ENCODE peak calls at places on chromosomes 11 and 22, in six cellular contexts. W is K562, A is H1, C is SK-N-SH, G is HepG2, F is GM12878. N is an unnamed sample.

GRCh38 chr11:12854829-12855228 is 154.3 kb upstream of the RASSF10 start:
- DNase-seq in W (no peak), A (no peak), C (no peak), G (peak; percentile 74), F (no peak), N (no peak)

GRCh38 chr11:93099811-93100210 is 98.0 kb downstream of the SLC36A4 start:
- DNase-seq in W (no peak), A (no peak), C (no peak), G (no peak), F (no peak), N (no peak)

GRCh38 chr11:125036933-125037332 is 26.2 kb upstream of the SLC37A2 start:
- DNase-seq in W (peak; percentile 13), A (no peak), C (no peak), G (no peak), F (no peak), N (no peak)

GRCh38 chr22:39311592-39312400 is 7.6 kb downstream of the RPL3 start:
- DNase-seq in W (peak; percentile 58), A (peak; percentile 76), C (no peak), G (no peak), F (no peak), N (peak; percentile 32)

GRCh38 chr11:60950933-60951610 is 904 bp downstream of the SLC15A3 start:
- DNase-seq in W (no peak), A (peak; percentile 71), C (no peak), G (no peak), F (no peak), N (no peak)

GRCh38 chr22:39117585-39118191 is 20.6 kb downstream of the APOBEC3H start:
- DNase-seq in W (peak; percentile 68), A (no peak), C (no peak), G (peak; percentile 60), F (peak; percentile 81), N (no peak)

GRCh38 chr11:125869526-125869925 is 17.9 kb upstream of the HYLS1 start:
- DNase-seq in W (no peak), A (no peak), C (no peak), G (no peak), F (no peak), N (no peak)

GRCh38 chr22:28442264-28442950 is 237.2 kb downstream of the TTC28 start:
- DNase-seq in W (peak; percentile 83), A (peak; percentile 85), C (peak; percentile 91), G (peak; percentile 74), F (no peak), N (peak; percentile 29)

GRCh38 chr22:39236321-39237275 is 8.2 kb downstream of the PDGFB start:
- DNase-seq in W (peak; percentile 77), A (no peak), C (no peak), G (no peak), F (peak; percentile 67), N (peak; percentile 85)

GRCh38 chr11:13339196-13340153 is 61.9 kb downstream of the BMAL1 start:
- DNase-seq in W (peak; percentile 20), A (no peak), C (no peak), G (no peak), F (no peak), N (no peak)

GRCh38 chr11:34890812-34891211 is 25.4 kb downstream of the APIP start:
- DNase-seq in W (peak; percentile 53), A (no peak), C (peak; percentile 28), G (peak; percentile 59), F (no peak), N (no peak)

GRCh38 chr11:75768112-75768908 is at the start of gene DGAT2:
- DNase-seq in W (peak; percentile 94), A (peak; percentile 85), C (peak; percentile 93), G (peak; percentile 84), F (peak; percentile 47), N (peak; percentile 66)

GRCh38 chr11:63518548-63518947 is 12.7 kb downstream of the LGALS12 start:
- DNase-seq in W (peak; percentile 64), A (no peak), C (no peak), G (no peak), F (no peak), N (no peak)

GRCh38 chr11:116697011-116697410 is 75.8 kb downstream of the BUD13 start:
- DNase-seq in W (no peak), A (peak; percentile 43), C (no peak), G (no peak), F (no peak), N (no peak)

GRCh38 chr22:35986085-35986484 is 42.5 kb downstream of the RBFOX2 start:
- DNase-seq in W (no peak), A (no peak), C (no peak), G (no peak), F (no peak), N (no peak)

GRCh38 chr11:94793002-94793401 is 24.8 kb downstream of the AMOTL1 start:
- DNase-seq in W (no peak), A (no peak), C (no peak), G (no peak), F (no peak), N (no peak)

GRCh38 chr11:3944198-3944597 is 88.7 kb downstream of the STIM1 start:
- DNase-seq in W (no peak), A (no peak), C (no peak), G (no peak), F (no peak), N (no peak)

GRCh38 chr22:45881524-45881875 is 95.5 kb downstream of the WNT7B start:
- DNase-seq in W (no peak), A (no peak), C (no peak), G (no peak), F (no peak), N (no peak)

GRCh38 chr11:120413480-120413879 is 77.3 kb downstream of the ARHGEF12 start:
- DNase-seq in W (no peak), A (no peak), C (no peak), G (no peak), F (no peak), N (no peak)

GRCh38 chr11:34197256-34197655 is 91.8 kb downstream of the NAT10 start:
- DNase-seq in W (no peak), A (no peak), C (no peak), G (no peak), F (no peak), N (no peak)

GRCh38 chr11:8811571-8811970 is 99.4 kb upstream of the AKIP1 start:
- DNase-seq in W (no peak), A (no peak), C (no peak), G (no peak), F (no peak), N (no peak)

GRCh38 chr11:33885338-33886005 is 6.4 kb downstream of the LMO2 start:
- DNase-seq in W (peak; percentile 90), A (no peak), C (no peak), G (no peak), F (no peak), N (peak; percentile 52)

GRCh38 chr11:94882931-94883330 is 90.4 kb downstream of the CWC15 start:
- DNase-seq in W (no peak), A (no peak), C (no peak), G (no peak), F (no peak), N (no peak)

GRCh38 chr11:18394928-18395734 is 768 bp downstream of the LDHA start:
- DNase-seq in W (peak; percentile 47), A (peak; percentile 54), C (peak; percentile 30), G (no peak), F (no peak), N (peak; percentile 9)

GRCh38 chr11:116822575-116822974 is 529 bp downstream of the APOA4 start:
- DNase-seq in W (no peak), A (no peak), C (no peak), G (no peak), F (no peak), N (no peak)

GRCh38 chr11:101441747-101442146 is 142.1 kb downstream of the TRPC6 start:
- DNase-seq in W (no peak), A (no peak), C (no peak), G (no peak), F (no peak), N (no peak)
- TF ChIP-seq POLR2AphosphoS5 in W (no peak), A (no peak), C (no peak), G (no peak), F (no peak), N (no peak)

DNA sequence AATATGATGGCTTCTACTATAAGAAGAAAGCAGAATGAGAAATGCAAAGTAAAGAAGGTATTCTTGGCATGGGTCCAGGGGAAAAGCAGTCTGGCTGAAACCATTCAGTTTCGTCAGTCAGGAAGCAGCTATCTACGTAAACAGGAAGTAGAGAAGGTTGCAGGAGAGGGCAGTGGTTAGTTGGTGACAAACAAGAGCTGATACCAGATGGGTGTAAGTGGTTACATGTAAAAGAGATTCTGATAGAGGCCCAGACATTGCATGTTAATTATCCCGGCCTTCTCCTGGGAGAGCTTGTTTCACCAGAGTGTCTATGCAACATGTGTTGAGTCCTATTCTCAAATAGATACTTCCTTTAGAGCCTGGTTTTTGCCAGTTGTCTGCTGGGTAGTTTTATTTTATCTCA is 58.4 kb upstream of the PSMA1 start:
- DNase-seq in W (peak; percentile 52), A (no peak), C (peak; percentile 24), G (peak; percentile 82), F (peak; percentile 65), N (peak; percentile 88)
- TF ChIP-seq GABPA in W (peak; percentile 84), A (no peak), C (no peak), G (peak; percentile 88), F (peak; percentile 48), N (peak; percentile 35)

GRCh38 chr11:9992306-9992705 is 301.7 kb downstream of the SBF2 start:
- DNase-seq in W (no peak), A (no peak), C (no peak), G (no peak), F (no peak), N (no peak)

DNA sequence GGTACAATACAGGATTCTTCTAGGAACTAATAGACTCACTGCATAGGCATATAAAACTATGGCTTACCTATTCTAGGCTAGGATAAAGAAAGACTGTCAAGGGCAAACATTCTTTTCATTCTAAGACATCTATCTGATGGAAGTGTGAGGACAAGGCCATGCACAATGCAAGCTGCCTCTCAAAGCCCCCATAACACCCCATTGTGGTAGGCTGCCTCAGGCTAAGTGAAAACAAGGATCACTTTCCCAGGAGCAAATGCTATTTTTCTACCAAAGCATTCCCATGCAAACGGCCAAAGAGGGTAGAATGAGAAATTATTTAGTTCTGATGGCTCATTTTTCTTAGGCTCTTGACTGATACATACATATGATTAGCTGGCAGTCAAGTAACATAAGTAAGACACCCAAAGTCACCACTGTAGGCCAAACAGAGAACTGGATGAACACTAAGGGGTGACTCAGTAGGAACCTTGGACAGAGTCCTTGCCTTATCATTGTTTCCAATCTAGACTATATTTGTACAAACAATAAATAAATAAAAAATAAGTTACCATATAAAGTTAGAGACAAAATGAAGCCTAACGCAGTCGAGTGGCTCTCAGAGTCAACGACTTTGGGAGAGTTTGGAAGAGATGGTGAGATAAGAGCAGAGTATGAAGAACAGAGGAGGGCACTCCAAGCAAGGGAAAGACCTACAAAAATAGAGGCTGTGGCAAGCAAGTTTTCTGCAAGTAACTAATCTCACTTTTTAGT is 303.6 kb downstream of the SBF2 start:
- DNase-seq in W (no peak), A (no peak), C (no peak), G (peak; percentile 7), F (no peak), N (no peak)
- H3K4me3 ChIP-seq in W (no peak overlapping the region), A (no peak overlapping the region), C (no peak overlapping the region), G (no peak overlapping the region), F (no peak overlapping the region), N (no peak overlapping the region)

DNA sequence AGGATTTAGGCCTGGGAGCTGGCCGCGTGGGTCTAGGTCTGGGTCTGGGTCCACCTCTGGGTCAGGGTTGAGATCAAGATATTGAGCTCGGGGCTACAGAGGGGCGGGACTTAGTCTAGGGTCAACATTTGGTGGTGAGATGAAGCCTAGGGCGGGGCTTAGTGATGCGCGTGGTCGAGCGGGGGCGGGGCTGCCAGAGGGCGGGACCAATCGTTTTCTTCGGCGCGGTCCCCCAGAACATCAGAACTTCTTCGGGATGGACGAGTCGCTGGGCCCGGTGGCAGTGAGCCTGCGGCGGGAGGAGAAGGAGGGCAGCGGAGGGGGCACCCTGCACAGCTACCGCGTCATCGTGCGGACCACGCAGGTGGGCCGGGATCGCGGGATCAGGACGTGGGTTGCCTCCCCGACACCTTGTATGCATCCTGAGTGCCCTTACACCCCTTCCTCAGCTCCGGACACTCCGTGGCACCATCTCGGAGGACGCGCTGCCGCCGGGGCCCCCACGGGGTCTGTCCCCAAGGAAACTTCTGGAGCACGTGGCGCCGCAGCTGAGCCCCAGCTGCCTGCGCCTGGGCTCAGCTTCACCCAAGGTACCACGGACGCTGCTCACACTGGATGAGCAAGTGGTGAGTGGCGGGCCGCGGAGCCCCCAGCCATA is 4.2 kb downstream of the SIPA1 start:
- DNase-seq in W (peak; percentile 50), A (peak; percentile 94), C (no peak), G (no peak), F (no peak), N (no peak)
- TF ChIP-seq POLR2AphosphoS5 in W (no peak), A (no peak), C (no peak), G (no peak), F (no peak), N (no peak)

N was measured in HL-60.